ENCODE peak calls at places on chromosome 6, in seven cellular contexts. T is SK-N-SH, C is NCI-H524, E is naive B cell, O is cardiac fibroblast, U is dermis microvascular lymphatic vessel endothelial cell, B is HS-27A. N is an unnamed sample.

GRCh38 chr6:63739094-63739687 is 103.6 kb downstream of the PHF3 start:
- DNase-seq in U (no peak), C (no peak), B (no peak), T (no peak), O (no peak), E (no peak), N (no peak)

GRCh38 chr6:19757036-19757435 is 80.1 kb upstream of the ID4 start:
- DNase-seq in O (peak; percentile 59), E (no peak), U (no peak), T (no peak), B (no peak), C (no peak), N (no peak)

GRCh38 chr6:145559836-145560235 is 175.5 kb downstream of the EPM2A start:
- DNase-seq in U (no peak), C (no peak), O (no peak), E (no peak), T (no peak), B (no peak), N (no peak)

GRCh38 chr6:89368107-89368506 is 15.6 kb upstream of the UBE2J1 start:
- DNase-seq in C (peak; percentile 44), U (peak; percentile 64), T (peak; percentile 70), O (peak; percentile 62), E (peak; percentile 36), B (no peak), N (peak; percentile 66)

GRCh38 chr6:128807577-128807976 is 75.4 kb upstream of the LAMA2 start:
- DNase-seq in O (peak; percentile 79), T (no peak), U (peak; percentile 54), C (peak; percentile 16), B (no peak), E (no peak), N (no peak)

GRCh38 chr6:167910652-167911051 is 83.9 kb downstream of the AFDN start:
- DNase-seq in O (no peak), B (no peak), U (no peak), E (no peak), T (no peak), C (no peak), N (no peak)

GRCh38 chr6:115838763-115839401 is 221.8 kb downstream of the FRK start:
- DNase-seq in C (peak; percentile 3), U (peak; percentile 6), O (peak; percentile 31), E (no peak), B (no peak), T (peak; percentile 56), N (no peak)

GRCh38 chr6:61867635-61868034 is 418.4 kb downstream of the KHDRBS2 start:
- DNase-seq in E (no peak), C (no peak), O (no peak), T (no peak), U (no peak), B (no peak), N (no peak)

GRCh38 chr6:72619883-72620696 is 1.8 kb upstream of the KCNQ5 start:
- DNase-seq in O (peak; percentile 39), T (peak; percentile 64), B (no peak), U (no peak), E (peak; percentile 70), C (peak; percentile 52), N (peak; percentile 35)

GRCh38 chr6:90729057-90729456 is 142.2 kb upstream of the MAP3K7 start:
- DNase-seq in O (no peak), T (no peak), U (no peak), E (no peak), B (no peak), C (no peak), N (no peak)

GRCh38 chr6:118650500-118651281 is 700 bp downstream of the CEP85L start:
- DNase-seq in C (peak; percentile 16), B (no peak), T (peak; percentile 77), U (peak; percentile 67), E (peak; percentile 48), O (peak; percentile 54), N (peak; percentile 54)

GRCh38 chr6:157496534-157497095 is 115.6 kb downstream of the ZDHHC14 start:
- DNase-seq in T (no peak), C (no peak), O (no peak), U (peak; percentile 57), E (no peak), B (no peak), N (no peak)

GRCh38 chr6:25717856-25718740 is 36.4 kb upstream of the SLC17A4 start:
- DNase-seq in U (peak; percentile 36), B (no peak), O (peak; percentile 58), E (peak; percentile 7), C (peak; percentile 14), T (peak; percentile 44), N (no peak)

GRCh38 chr6:97078791-97079190 is 154.3 kb downstream of the KLHL32 start:
- DNase-seq in O (no peak), U (no peak), T (no peak), E (no peak), B (no peak), C (no peak), N (no peak)

GRCh38 chr6:157035576-157035975 is 258.4 kb downstream of the ARID1B start:
- DNase-seq in U (no peak), O (no peak), C (no peak), T (peak; percentile 40), B (no peak), E (no peak), N (no peak)

GRCh38 chr6:2450546-2450945 is 205.1 kb upstream of the GMDS start:
- DNase-seq in C (peak; percentile 50), E (no peak), T (peak; percentile 68), U (peak; percentile 5), O (peak; percentile 10), B (no peak), N (peak; percentile 76)

GRCh38 chr6:25601797-25602679 is 50.0 kb upstream of the SCGN start:
- DNase-seq in T (peak; percentile 49), O (peak; percentile 77), C (no peak), U (peak; percentile 64), E (peak; percentile 29), B (peak; percentile 17), N (no peak)

GRCh38 chr6:121615493-121615892 is 180.0 kb downstream of the GJA1 start:
- DNase-seq in C (no peak), U (peak; percentile 46), E (no peak), O (no peak), B (no peak), T (no peak), N (no peak)

GRCh38 chr6:155123520-155123919 is 128.4 kb downstream of the TIAM2 start:
- DNase-seq in U (no peak), C (no peak), E (no peak), T (no peak), B (no peak), O (no peak), N (no peak)

GRCh38 chr6:168782211-168782729 is 341.3 kb downstream of the SMOC2 start:
- DNase-seq in U (no peak), E (no peak), C (no peak), B (no peak), T (no peak), O (no peak), N (no peak)

N was measured in left cardiac atrium.